ENCODE peak calls at places on chromosomes 12 and 14, in four cellular contexts. One of them, this sample, is unnamed. For H3K4me1 and H3K9me2, the result is how much of the 10 kb centered on the place peaks cover.

GRCh38 chr12:122835693-122836026 is 403 bp downstream of the HIP1R start:
- DNase-seq in GM23248: no peak
- DNase-seq in OCI-LY7: peak
- DNase-seq in Karpas-422: peak
- DNase-seq in this sample: peak

GRCh38 chr14:91358654-91359210 is 58.9 kb downstream of the CCDC88C start:
- DNase-seq in GM23248: no peak
- DNase-seq in OCI-LY7: peak
- DNase-seq in Karpas-422: no peak
- DNase-seq in this sample: no peak

GRCh38 chr12:2322554-2323120 is 269.9 kb downstream of the CACNA1C start:
- DNase-seq in GM23248: no peak
- DNase-seq in OCI-LY7: no peak
- DNase-seq in Karpas-422: no peak
- DNase-seq in this sample: no peak

GRCh38 chr12:99131761-99132199 is 486.7 kb downstream of the APAF1 start:
- DNase-seq in GM23248: peak
- DNase-seq in OCI-LY7: no peak
- DNase-seq in Karpas-422: peak
- DNase-seq in this sample: peak

GRCh38 chr12:112121780-112122565 is 3.4 kb upstream of the TRAFD1 start:
- DNase-seq in GM23248: peak
- DNase-seq in OCI-LY7: no peak
- DNase-seq in Karpas-422: no peak
- DNase-seq in this sample: peak

GRCh38 chr14:61372842-61373555 is 51.6 kb downstream of the PRKCH start:
- DNase-seq in GM23248: no peak
- DNase-seq in OCI-LY7: no peak
- DNase-seq in Karpas-422: no peak
- DNase-seq in this sample: no peak

GRCh38 chr14:20775043-20775442 is 6.0 kb upstream of the RNASE6 start:
- DNase-seq in GM23248: no peak
- DNase-seq in OCI-LY7: no peak
- DNase-seq in Karpas-422: no peak
- DNase-seq in this sample: no peak

GRCh38 chr12:103181366-103182152 is 224.1 kb downstream of the ASCL1 start:
- DNase-seq in GM23248: no peak
- DNase-seq in OCI-LY7: no peak
- DNase-seq in Karpas-422: peak
- DNase-seq in this sample: no peak

GRCh38 chr14:104290756-104291122 is 152.4 kb downstream of the KIF26A start:
- DNase-seq in GM23248: no peak
- DNase-seq in OCI-LY7: no peak
- DNase-seq in Karpas-422: no peak
- DNase-seq in this sample: no peak

GRCh38 chr14:77035267-77035666 is 6.8 kb upstream of the IRF2BPL start:
- DNase-seq in GM23248: no peak
- DNase-seq in OCI-LY7: no peak
- DNase-seq in Karpas-422: no peak
- DNase-seq in this sample: no peak
- H3K4me1 ChIP-seq in GM23248: half or more
- H3K4me1 ChIP-seq in OCI-LY7: half or more
- H3K4me1 ChIP-seq in Karpas-422: under half
- H3K4me1 ChIP-seq in this sample: half or more

DNA sequence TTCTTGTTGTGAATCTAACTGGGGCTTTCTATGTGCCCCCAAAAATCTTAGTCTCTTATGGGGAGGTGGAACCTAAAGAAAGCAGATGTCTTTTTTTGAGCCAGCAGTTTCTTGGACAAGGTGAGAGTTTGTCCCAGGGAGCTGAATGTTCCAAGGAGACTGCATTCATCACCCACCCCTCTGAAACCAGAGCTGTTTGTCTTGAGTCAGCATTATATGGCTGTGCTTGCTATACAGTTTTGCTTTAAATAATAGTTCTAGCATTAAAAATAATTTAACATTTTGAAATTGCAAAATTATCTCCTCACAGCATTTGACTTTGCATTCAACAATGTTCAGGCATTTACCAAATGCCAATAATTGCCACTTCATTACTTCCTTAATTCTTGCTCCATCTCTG is 813.3 kb downstream of the BCL11B start:
- DNase-seq in GM23248: no peak
- DNase-seq in OCI-LY7: no peak
- DNase-seq in Karpas-422: no peak
- DNase-seq in this sample: no peak
- H3K9me2 ChIP-seq in GM23248: under half
- H3K9me2 ChIP-seq in OCI-LY7: under half
- H3K9me2 ChIP-seq in Karpas-422: under half
- H3K9me2 ChIP-seq in this sample: under half

GRCh38 chr14:74660167-74660566 is 48.1 kb upstream of the LTBP2 start:
- DNase-seq in GM23248: no peak
- DNase-seq in OCI-LY7: no peak
- DNase-seq in Karpas-422: no peak
- DNase-seq in this sample: no peak

GRCh38 chr14:74655597-74656389 is 43.8 kb upstream of the LTBP2 start:
- DNase-seq in GM23248: peak
- DNase-seq in OCI-LY7: no peak
- DNase-seq in Karpas-422: no peak
- DNase-seq in this sample: no peak

GRCh38 chr14:74656964-74657363 is 44.9 kb upstream of the LTBP2 start:
- DNase-seq in GM23248: no peak
- DNase-seq in OCI-LY7: no peak
- DNase-seq in Karpas-422: no peak
- DNase-seq in this sample: no peak

GRCh38 chr14:74660863-74661262 is 48.8 kb upstream of the LTBP2 start:
- DNase-seq in GM23248: no peak
- DNase-seq in OCI-LY7: no peak
- DNase-seq in Karpas-422: no peak
- DNase-seq in this sample: no peak

GRCh38 chr14:74658535-74659130 is 46.6 kb upstream of the LTBP2 start:
- DNase-seq in GM23248: peak
- DNase-seq in OCI-LY7: no peak
- DNase-seq in Karpas-422: no peak
- DNase-seq in this sample: no peak
- H3K4me1 ChIP-seq in GM23248: half or more
- H3K4me1 ChIP-seq in OCI-LY7: under half
- H3K4me1 ChIP-seq in Karpas-422: under half
- H3K4me1 ChIP-seq in this sample: under half

GRCh38 chr12:110116623-110117022 is 7.5 kb upstream of the IFT81 start:
- DNase-seq in GM23248: no peak
- DNase-seq in OCI-LY7: no peak
- DNase-seq in Karpas-422: no peak
- DNase-seq in this sample: no peak
- H3K9me2 ChIP-seq in GM23248: under half
- H3K9me2 ChIP-seq in OCI-LY7: under half
- H3K9me2 ChIP-seq in Karpas-422: under half
- H3K9me2 ChIP-seq in this sample: under half

DNA sequence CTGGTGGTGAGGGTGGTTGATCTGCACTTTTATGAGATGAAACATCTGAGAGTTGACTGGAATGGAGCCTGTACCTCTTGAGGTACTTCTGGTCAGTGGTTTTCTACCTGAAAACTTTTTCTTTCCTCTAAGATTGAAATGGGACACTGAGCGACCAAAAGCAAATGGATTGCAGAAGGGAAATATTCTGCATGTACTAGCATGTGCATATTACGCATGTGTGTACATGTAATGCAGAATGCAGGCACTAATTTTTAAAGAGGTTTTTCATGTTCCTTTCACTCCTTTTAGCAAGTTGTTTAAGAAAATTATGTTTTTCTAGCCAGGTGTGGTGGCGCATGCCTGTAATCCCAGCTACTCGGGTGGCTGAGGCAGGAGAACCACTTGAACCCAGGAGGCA is 28.7 kb upstream of the EID3 start:
- DNase-seq in GM23248: no peak
- DNase-seq in OCI-LY7: no peak
- DNase-seq in Karpas-422: no peak
- DNase-seq in this sample: no peak
- H3K4me1 ChIP-seq in GM23248: under half
- H3K4me1 ChIP-seq in OCI-LY7: under half
- H3K4me1 ChIP-seq in Karpas-422: under half
- H3K4me1 ChIP-seq in this sample: under half

GRCh38 chr12:21471294-21471693 is 30.1 kb downstream of the RECQL start:
- DNase-seq in GM23248: no peak
- DNase-seq in OCI-LY7: no peak
- DNase-seq in Karpas-422: no peak
- DNase-seq in this sample: no peak

GRCh38 chr12:21475552-21475951 is 25.9 kb downstream of the RECQL start:
- DNase-seq in GM23248: no peak
- DNase-seq in OCI-LY7: no peak
- DNase-seq in Karpas-422: no peak
- DNase-seq in this sample: no peak

GRCh38 chr12:21476949-21477348 is 24.5 kb downstream of the RECQL start:
- DNase-seq in GM23248: peak
- DNase-seq in OCI-LY7: no peak
- DNase-seq in Karpas-422: no peak
- DNase-seq in this sample: no peak

DNA sequence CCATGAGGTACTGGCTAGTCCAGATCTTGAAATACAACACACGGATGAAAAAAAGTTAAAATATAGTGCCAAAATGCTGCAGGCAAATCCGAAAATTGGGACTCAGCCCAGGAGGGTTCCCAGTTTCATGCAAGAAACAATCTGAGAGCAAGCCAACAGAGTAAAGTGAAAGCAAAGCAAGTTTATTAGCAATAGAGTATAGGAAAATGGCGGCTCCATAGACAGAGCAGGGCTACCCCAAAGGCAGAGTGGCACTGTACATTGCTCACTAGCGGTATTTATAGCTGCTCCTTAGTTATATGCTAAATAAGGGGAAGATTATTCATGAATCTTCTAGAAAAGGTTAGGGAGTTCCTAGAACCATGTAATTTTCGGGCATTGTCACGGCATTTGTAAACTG is 29.2 kb downstream of the RECQL start:
- DNase-seq in GM23248: no peak
- DNase-seq in OCI-LY7: no peak
- DNase-seq in Karpas-422: no peak
- DNase-seq in this sample: no peak
- H3K9me2 ChIP-seq in GM23248: under half
- H3K9me2 ChIP-seq in OCI-LY7: under half
- H3K9me2 ChIP-seq in Karpas-422: under half
- H3K9me2 ChIP-seq in this sample: under half

GRCh38 chr12:70258605-70259403 is 15.6 kb downstream of the CNOT2 start:
- DNase-seq in GM23248: no peak
- DNase-seq in OCI-LY7: no peak
- DNase-seq in Karpas-422: no peak
- DNase-seq in this sample: no peak

GRCh38 chr12:70254225-70254624 is 11.0 kb downstream of the CNOT2 start:
- DNase-seq in GM23248: no peak
- DNase-seq in OCI-LY7: no peak
- DNase-seq in Karpas-422: no peak
- DNase-seq in this sample: no peak

GRCh38 chr12:70252832-70253231 is 9.6 kb downstream of the CNOT2 start:
- DNase-seq in GM23248: no peak
- DNase-seq in OCI-LY7: no peak
- DNase-seq in Karpas-422: no peak
- DNase-seq in this sample: no peak

GRCh38 chr12:70254846-70255245 is 11.6 kb downstream of the CNOT2 start:
- DNase-seq in GM23248: no peak
- DNase-seq in OCI-LY7: no peak
- DNase-seq in Karpas-422: peak
- DNase-seq in this sample: no peak

DNA sequence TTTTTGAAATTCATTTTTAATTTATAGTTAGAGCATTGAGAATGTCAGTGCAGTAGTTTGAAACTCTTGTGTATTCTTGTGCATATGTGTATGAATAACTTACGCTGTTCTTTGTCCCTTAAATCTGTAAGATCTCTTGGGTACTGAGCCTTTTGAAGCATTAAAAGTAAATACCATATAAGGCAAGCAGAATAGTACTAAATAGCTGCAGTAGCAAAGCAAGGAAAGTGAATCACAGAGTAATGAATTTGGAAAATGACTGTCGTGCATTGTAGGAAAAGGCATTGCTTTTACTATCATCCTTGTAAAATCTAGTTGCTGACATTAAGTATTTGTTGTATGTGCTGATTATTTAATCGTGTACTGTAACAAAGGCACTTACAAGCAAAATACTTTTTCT is 12.1 kb downstream of the CNOT2 start:
- DNase-seq in GM23248: peak
- DNase-seq in OCI-LY7: no peak
- DNase-seq in Karpas-422: no peak
- DNase-seq in this sample: no peak
- H3K4me1 ChIP-seq in GM23248: under half
- H3K4me1 ChIP-seq in OCI-LY7: half or more
- H3K4me1 ChIP-seq in Karpas-422: half or more
- H3K4me1 ChIP-seq in this sample: under half

GRCh38 chr12:51960890-51961289 is 9.4 kb downstream of the ACVR1B start:
- DNase-seq in GM23248: no peak
- DNase-seq in OCI-LY7: no peak
- DNase-seq in Karpas-422: no peak
- DNase-seq in this sample: no peak

GRCh38 chr12:51961834-51962233 is 10.3 kb downstream of the ACVR1B start:
- DNase-seq in GM23248: no peak
- DNase-seq in OCI-LY7: no peak
- DNase-seq in Karpas-422: no peak
- DNase-seq in this sample: peak

GRCh38 chr12:51959211-51959610 is 7.7 kb downstream of the ACVR1B start:
- DNase-seq in GM23248: peak
- DNase-seq in OCI-LY7: no peak
- DNase-seq in Karpas-422: no peak
- DNase-seq in this sample: no peak

GRCh38 chr12:51959921-51960320 is 8.4 kb downstream of the ACVR1B start:
- DNase-seq in GM23248: no peak
- DNase-seq in OCI-LY7: no peak
- DNase-seq in Karpas-422: no peak
- DNase-seq in this sample: no peak

DNA sequence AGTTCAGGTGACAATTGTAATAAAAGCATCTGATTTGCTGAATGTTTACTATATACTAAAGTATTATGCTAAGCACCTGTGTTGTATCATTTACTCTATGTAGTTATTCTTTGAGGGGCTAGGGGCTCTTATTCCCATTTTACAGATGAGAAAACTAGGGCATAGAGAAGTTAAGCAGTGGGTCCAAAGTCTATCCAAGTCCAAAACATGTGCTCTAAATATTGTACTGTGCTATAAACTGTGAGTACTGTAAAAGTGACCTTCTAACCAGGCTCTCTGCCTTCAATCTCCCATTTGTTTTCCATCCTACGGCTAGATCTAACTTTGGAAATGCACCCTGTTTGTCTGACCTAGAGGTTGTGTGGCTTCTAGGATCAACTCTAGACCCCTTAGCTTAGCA is 9.0 kb downstream of the ACVR1B start:
- DNase-seq in GM23248: no peak
- DNase-seq in OCI-LY7: no peak
- DNase-seq in Karpas-422: no peak
- DNase-seq in this sample: no peak
- H3K9me2 ChIP-seq in GM23248: under half
- H3K9me2 ChIP-seq in OCI-LY7: under half
- H3K9me2 ChIP-seq in Karpas-422: under half
- H3K9me2 ChIP-seq in this sample: under half